ENCODE peak calls at places on chromosome 4, in six cellular contexts. U is tibial nerve, B is AG09309, Y is HCT116, F is AG04450, Z is cardiac muscle cell. I is an unnamed sample.
A peak's percentile ranks its signal among the peaks of the same experiment; 100 is the strongest.

GRCh38 chr4:156832886-156833285 is 138.7 kb downstream of the PDGFC start:
- DNase-seq in U (no peak), B (no peak), Y (no peak), F (no peak), Z (no peak), I (no peak)

GRCh38 chr4:122783301-122784215 is 43.1 kb upstream of the FGF2 start:
- DNase-seq in U (peak; percentile 14), B (peak; percentile 90), Y (peak; percentile 54), F (peak; percentile 60), Z (peak; percentile 56), I (no peak)

GRCh38 chr4:184728858-184729257 is 5.0 kb downstream of the CENPU start:
- DNase-seq in U (no peak), B (no peak), Y (no peak), F (no peak), Z (no peak), I (no peak)

GRCh38 chr4:5788144-5788543 is 77.1 kb downstream of the EVC start:
- DNase-seq in U (no peak), B (no peak), Y (no peak), F (no peak), Z (no peak), I (no peak)

GRCh38 chr4:797066-797465 is 28.9 kb downstream of the CPLX1 start:
- DNase-seq in U (no peak), B (no peak), Y (no peak), F (no peak), Z (no peak), I (no peak)

GRCh38 chr4:83108101-83108861 is 6.2 kb downstream of the PLAC8 start:
- DNase-seq in U (no peak), B (no peak), Y (no peak), F (no peak), Z (no peak), I (no peak)

GRCh38 chr4:7161721-7162214 is 30.6 kb upstream of the SORCS2 start:
- DNase-seq in U (peak; percentile 12), B (peak; percentile 13), Y (no peak), F (no peak), Z (no peak), I (no peak)

GRCh38 chr4:22515145-22515887 is 550 bp downstream of the ADGRA3 start:
- DNase-seq in U (peak; percentile 29), B (no peak), Y (no peak), F (no peak), Z (peak; percentile 83), I (no peak)

GRCh38 chr4:55303818-55304217 is 42.2 kb upstream of the SRD5A3 start:
- DNase-seq in U (no peak), B (no peak), Y (peak; percentile 26), F (no peak), Z (no peak), I (no peak)

GRCh38 chr4:138759508-138759907 is 256.1 kb upstream of the NOCT start:
- DNase-seq in U (no peak), B (no peak), Y (no peak), F (no peak), Z (no peak), I (no peak)

GRCh38 chr4:42638993-42639392 is 17.9 kb downstream of the ATP8A1 start:
- DNase-seq in U (no peak), B (no peak), Y (no peak), F (no peak), Z (no peak), I (no peak)

GRCh38 chr4:47525154-47525819 is 40.2 kb downstream of the ATP10D start:
- DNase-seq in U (no peak), B (peak; percentile 89), Y (peak; percentile 21), F (peak; percentile 85), Z (no peak), I (no peak)

GRCh38 chr4:108758498-108758897 is 4.4 kb downstream of the ETNPPL start:
- DNase-seq in U (no peak), B (no peak), Y (no peak), F (no peak), Z (no peak), I (no peak)

GRCh38 chr4:162403956-162404355 is 240.2 kb upstream of the FSTL5 start:
- DNase-seq in U (no peak), B (no peak), Y (no peak), F (no peak), Z (peak; percentile 16), I (no peak)

GRCh38 chr4:8394806-8395205 is 45.7 kb downstream of the ACOX3 start:
- DNase-seq in U (no peak), B (no peak), Y (no peak), F (no peak), Z (no peak), I (no peak)

GRCh38 chr4:76696109-76696508 is 201.8 kb downstream of the SOWAHB start:
- DNase-seq in U (no peak), B (no peak), Y (no peak), F (no peak), Z (peak; percentile 39), I (no peak)

GRCh38 chr4:145507636-145508035 is 26.0 kb downstream of the SMAD1 start:
- DNase-seq in U (no peak), B (no peak), Y (no peak), F (no peak), Z (no peak), I (no peak)

GRCh38 chr4:48337726-48338125 is 3.6 kb upstream of the SLAIN2 start:
- DNase-seq in U (no peak), B (no peak), Y (no peak), F (no peak), Z (no peak), I (no peak)

GRCh38 chr4:54254116-54254914 is 25.2 kb downstream of the PDGFRA start:
- DNase-seq in U (no peak), B (no peak), Y (no peak), F (no peak), Z (no peak), I (no peak)

GRCh38 chr4:53647547-53647946 is 56.3 kb upstream of the LNX1 start:
- DNase-seq in U (no peak), B (no peak), Y (no peak), F (no peak), Z (no peak), I (no peak)

GRCh38 chr4:76703123-76703490 is 194.8 kb downstream of the SOWAHB start:
- DNase-seq in U (no peak), B (no peak), Y (peak; percentile 28), F (no peak), Z (no peak), I (no peak)

GRCh38 chr4:74522251-74522991 is 77.5 kb downstream of the AREG start:
- DNase-seq in U (no peak), B (no peak), Y (no peak), F (no peak), Z (no peak), I (no peak)

GRCh38 chr4:15035152-15035551 is 32.9 kb downstream of the CPEB2 start:
- DNase-seq in U (no peak), B (no peak), Y (no peak), F (no peak), Z (no peak), I (no peak)

GRCh38 chr4:120156115-120156718 is 89.6 kb upstream of the MAD2L1 start:
- DNase-seq in U (no peak), B (peak; percentile 21), Y (peak; percentile 83), F (peak; percentile 49), Z (peak; percentile 71), I (no peak)

GRCh38 chr4:157509286-157509685 is 288.8 kb downstream of the GRIA2 start:
- DNase-seq in U (no peak), B (no peak), Y (no peak), F (no peak), Z (no peak), I (no peak)

GRCh38 chr4:40731792-40732245 is 17.9 kb upstream of the NSUN7 start:
- DNase-seq in U (no peak), B (no peak), Y (no peak), F (no peak), Z (peak; percentile 40), I (no peak)

DNA sequence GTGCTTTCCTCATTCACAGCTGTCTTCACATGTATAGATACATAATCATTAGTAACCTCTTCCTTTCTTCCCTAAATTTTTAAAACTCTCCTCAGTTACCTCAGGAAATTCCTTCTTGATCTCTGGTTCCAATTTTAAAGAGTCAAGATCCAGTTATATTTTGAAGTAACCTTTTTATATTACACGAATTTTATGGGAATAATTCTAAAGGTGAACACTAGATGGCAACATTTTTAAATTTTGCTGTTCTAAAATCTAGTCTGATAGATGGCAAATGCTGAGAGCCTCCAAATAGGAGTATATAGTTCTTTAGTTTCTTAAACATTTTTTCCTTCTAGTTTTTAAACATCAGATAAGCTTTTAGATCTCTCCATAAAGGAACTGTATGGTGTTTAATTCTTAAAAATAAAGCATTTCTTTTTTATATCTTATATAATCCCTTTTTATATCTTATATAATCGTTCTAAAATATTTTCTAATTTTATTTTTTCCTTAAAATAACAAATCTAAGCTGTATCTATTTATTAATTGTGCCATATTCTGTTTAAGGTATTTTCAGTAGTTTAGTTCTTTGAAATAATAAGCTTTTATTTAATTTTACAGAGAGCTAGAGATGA is 37.9 kb upstream of the PAPSS1 start:
- DNase-seq in U (no peak), B (no peak), Y (no peak), F (peak; percentile 6), Z (peak; percentile 43), I (no peak)
- TF ChIP-seq CTCF in U (no peak), B (peak; percentile 30), Y (peak; percentile 59), F (peak; percentile 50), Z (peak; percentile 43), I (no peak)

DNA sequence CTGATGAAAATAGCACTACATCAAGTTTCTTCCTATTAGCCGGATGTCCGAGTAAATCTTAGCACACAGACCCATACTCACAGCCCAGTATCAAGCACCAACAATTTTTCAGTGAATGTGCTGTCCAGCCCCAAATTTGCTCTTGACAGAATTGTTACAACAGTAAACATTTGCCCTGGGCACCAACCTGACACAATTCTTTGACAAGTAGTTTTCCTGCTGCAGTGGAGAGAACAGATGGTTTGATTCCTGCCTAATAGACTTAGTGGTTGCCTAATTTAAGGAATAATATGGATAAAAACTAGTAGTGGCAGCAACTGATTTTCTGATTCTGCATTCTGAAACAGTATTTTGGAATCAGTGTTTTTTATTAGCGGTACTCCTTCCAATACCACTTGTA is 253.6 kb downstream of the SLC39A8 start:
- DNase-seq in U (no peak), B (no peak), Y (no peak), F (no peak), Z (no peak), I (no peak)
- TF ChIP-seq CTCF in U (no peak), B (no peak), Y (no peak), F (no peak), Z (no peak), I (no peak)

DNA sequence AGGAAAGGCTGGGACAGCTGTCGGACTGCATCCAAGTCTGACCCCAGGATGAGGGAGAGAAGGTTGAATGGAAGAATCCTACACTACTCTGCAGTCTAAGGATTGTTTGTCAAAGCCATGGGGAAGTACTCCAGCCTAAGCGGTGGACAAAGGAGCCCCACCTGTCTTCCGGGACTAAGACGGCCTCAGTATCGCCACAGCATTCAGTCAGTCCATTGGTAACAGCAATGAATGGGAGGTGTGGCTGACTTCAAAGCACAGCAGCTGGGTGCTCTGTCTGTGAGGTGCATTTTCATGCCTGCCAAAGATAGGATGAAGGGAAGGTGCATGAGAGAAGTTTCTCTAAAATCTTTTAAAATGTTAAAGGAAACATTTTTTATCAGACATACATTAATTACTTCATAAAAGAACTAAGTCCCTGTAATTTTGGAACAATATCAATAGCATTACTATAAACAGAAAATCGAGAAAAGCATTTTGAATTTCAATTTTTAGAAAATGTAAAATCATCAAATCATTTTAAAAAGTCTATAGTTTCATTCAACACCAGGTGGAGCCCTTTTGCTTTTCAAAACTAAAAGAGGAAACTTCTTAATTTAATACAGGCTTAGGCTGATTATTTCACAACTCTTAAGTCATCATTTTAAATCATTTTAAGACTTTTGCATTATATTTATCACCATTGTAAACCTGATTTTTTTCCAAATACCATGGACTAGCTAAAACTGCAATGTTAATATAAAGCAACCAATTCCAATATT is 27.6 kb upstream of the INTU start:
- DNase-seq in U (no peak), B (no peak), Y (peak; percentile 33), F (no peak), Z (peak; percentile 47), I (no peak)
- TF ChIP-seq CTCF in U (peak; percentile 45), B (peak; percentile 26), Y (peak; percentile 62), F (peak; percentile 43), Z (peak; percentile 29), I (no peak)

GRCh38 chr4:189202182-189202868 is 738.3 kb upstream of the FRG1 start:
- DNase-seq in U (peak; percentile 66), B (peak; percentile 72), Y (peak; percentile 28), F (peak; percentile 86), Z (peak; percentile 65), I (peak; percentile 27)
- TF ChIP-seq CTCF in U (peak; percentile 91), B (peak; percentile 95), Y (peak; percentile 97), F (peak; percentile 92), Z (peak; percentile 81), I (no peak)

I was measured in omental fat pad.